ENCODE peak calls at places on chromosomes 16 and 17, in five cellular contexts. One of them, this sample, is unnamed.
A peak's percentile ranks its signal among the peaks of the same experiment; 100 is the strongest.

GRCh38 chr17:72719582-72720493 is 372.6 kb downstream of the SLC39A11 start:
- DNase-seq in A549: no peak
- DNase-seq in fibroblast of pulmonary artery: peak; percentile 51
- DNase-seq in left ventricle myocardium inferior: no peak
- DNase-seq in kidney: no peak
- DNase-seq in this sample: no peak

GRCh38 chr17:59620518-59621259 is 994 bp downstream of the CLTC start:
- DNase-seq in left ventricle myocardium inferior: peak; percentile 30
- DNase-seq in A549: peak; percentile 60
- DNase-seq in kidney: peak; percentile 62
- DNase-seq in fibroblast of pulmonary artery: peak; percentile 39
- DNase-seq in this sample: peak; percentile 23

GRCh38 chr16:8758022-8758421 is 39.4 kb downstream of the TMEM186 start:
- DNase-seq in A549: no peak
- DNase-seq in left ventricle myocardium inferior: no peak
- DNase-seq in kidney: no peak
- DNase-seq in fibroblast of pulmonary artery: no peak
- DNase-seq in this sample: no peak

GRCh38 chr17:10713336-10713735 is 15.9 kb downstream of the ADPRM start:
- DNase-seq in kidney: no peak
- DNase-seq in left ventricle myocardium inferior: no peak
- DNase-seq in fibroblast of pulmonary artery: no peak
- DNase-seq in A549: no peak
- DNase-seq in this sample: no peak

GRCh38 chr17:72004011-72004427 is 116.8 kb upstream of the SOX9 start:
- DNase-seq in A549: peak; percentile 29
- DNase-seq in left ventricle myocardium inferior: no peak
- DNase-seq in kidney: no peak
- DNase-seq in fibroblast of pulmonary artery: peak; percentile 1
- DNase-seq in this sample: peak; percentile 58

GRCh38 chr17:4858880-4859260 is 25.7 kb downstream of the MINK1 start:
- DNase-seq in left ventricle myocardium inferior: peak; percentile 63
- DNase-seq in A549: no peak
- DNase-seq in kidney: peak; percentile 88
- DNase-seq in fibroblast of pulmonary artery: peak; percentile 42
- DNase-seq in this sample: peak; percentile 35

GRCh38 chr17:64083571-64084085 is 46.3 kb downstream of the ERN1 start:
- DNase-seq in fibroblast of pulmonary artery: no peak
- DNase-seq in kidney: no peak
- DNase-seq in A549: no peak
- DNase-seq in left ventricle myocardium inferior: no peak
- DNase-seq in this sample: no peak

GRCh38 chr17:66904760-66905637 is 59.5 kb upstream of the CACNG4 start:
- DNase-seq in left ventricle myocardium inferior: peak; percentile 19
- DNase-seq in A549: peak; percentile 86
- DNase-seq in kidney: no peak
- DNase-seq in fibroblast of pulmonary artery: peak; percentile 88
- DNase-seq in this sample: peak; percentile 48

GRCh38 chr16:31086629-31086906 is 2.2 kb downstream of the PRSS53 start:
- DNase-seq in kidney: no peak
- DNase-seq in fibroblast of pulmonary artery: no peak
- DNase-seq in A549: no peak
- DNase-seq in left ventricle myocardium inferior: no peak
- DNase-seq in this sample: no peak

GRCh38 chr16:85975421-85976100 is 76.6 kb downstream of the IRF8 start:
- DNase-seq in kidney: no peak
- DNase-seq in A549: peak; percentile 7
- DNase-seq in fibroblast of pulmonary artery: no peak
- DNase-seq in left ventricle myocardium inferior: no peak
- DNase-seq in this sample: no peak

GRCh38 chr17:75064867-75065561 is 18.0 kb downstream of the KCTD2 start:
- DNase-seq in A549: no peak
- DNase-seq in kidney: peak; percentile 58
- DNase-seq in fibroblast of pulmonary artery: no peak
- DNase-seq in left ventricle myocardium inferior: no peak
- DNase-seq in this sample: no peak

GRCh38 chr17:9860851-9861250 is 35.1 kb downstream of the GLP2R start:
- DNase-seq in kidney: no peak
- DNase-seq in fibroblast of pulmonary artery: no peak
- DNase-seq in left ventricle myocardium inferior: no peak
- DNase-seq in A549: no peak
- DNase-seq in this sample: no peak

GRCh38 chr16:65094009-65094408 is 27.9 kb downstream of the CDH11 start:
- DNase-seq in A549: no peak
- DNase-seq in left ventricle myocardium inferior: no peak
- DNase-seq in fibroblast of pulmonary artery: no peak
- DNase-seq in kidney: no peak
- DNase-seq in this sample: no peak

GRCh38 chr16:13039526-13039925 is 138.1 kb downstream of the SHISA9 start:
- DNase-seq in kidney: no peak
- DNase-seq in fibroblast of pulmonary artery: no peak
- DNase-seq in A549: no peak
- DNase-seq in left ventricle myocardium inferior: no peak
- DNase-seq in this sample: no peak

GRCh38 chr16:54176376-54176901 is 110.1 kb downstream of the IRX3 start:
- DNase-seq in left ventricle myocardium inferior: no peak
- DNase-seq in kidney: no peak
- DNase-seq in fibroblast of pulmonary artery: no peak
- DNase-seq in A549: no peak
- DNase-seq in this sample: peak; percentile 9

GRCh38 chr17:16991349-16992009 is 19.6 kb upstream of the TNFRSF13B start:
- DNase-seq in left ventricle myocardium inferior: peak; percentile 85
- DNase-seq in A549: peak; percentile 75
- DNase-seq in kidney: peak; percentile 92
- DNase-seq in fibroblast of pulmonary artery: peak; percentile 70
- DNase-seq in this sample: peak; percentile 68

GRCh38 chr16:11670171-11671131 is 2.2 kb downstream of the SNN start:
- DNase-seq in kidney: peak; percentile 76
- DNase-seq in left ventricle myocardium inferior: no peak
- DNase-seq in fibroblast of pulmonary artery: no peak
- DNase-seq in A549: no peak
- DNase-seq in this sample: no peak

GRCh38 chr17:65638221-65638940 is 76.9 kb upstream of the AXIN2 start:
- DNase-seq in left ventricle myocardium inferior: no peak
- DNase-seq in kidney: no peak
- DNase-seq in A549: no peak
- DNase-seq in fibroblast of pulmonary artery: peak; percentile 46
- DNase-seq in this sample: peak; percentile 51

DNA sequence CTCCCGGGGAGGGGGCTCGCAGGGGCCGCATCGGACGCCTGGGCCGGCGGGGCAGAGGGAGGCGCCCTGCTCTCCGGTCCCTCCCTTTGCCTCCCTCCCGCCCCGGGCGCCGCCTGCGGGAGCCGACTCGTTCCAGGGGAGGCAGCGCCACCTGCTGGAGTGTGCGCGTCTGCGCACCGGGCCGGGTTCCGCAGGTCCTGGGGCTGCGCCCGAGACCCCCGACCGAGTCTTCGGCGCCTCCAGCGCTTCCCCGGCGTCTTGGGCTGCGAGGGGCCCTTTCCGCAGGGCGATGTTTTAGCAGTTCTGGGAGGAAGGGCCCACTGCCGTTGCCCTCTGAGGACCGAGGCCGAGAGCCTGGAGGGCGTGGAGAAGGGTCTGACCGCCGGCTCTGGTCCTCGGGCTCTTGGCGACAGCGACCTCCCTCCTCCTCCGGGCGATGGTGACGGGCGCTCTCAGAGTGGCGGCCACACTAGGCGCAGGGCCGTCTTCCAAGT is 106.3 kb downstream of the SEC14L1 start:
- DNase-seq in A549: peak; percentile 76
- DNase-seq in left ventricle myocardium inferior: peak; percentile 87
- DNase-seq in kidney: peak; percentile 94
- DNase-seq in fibroblast of pulmonary artery: peak; percentile 75
- DNase-seq in this sample: peak; percentile 60
- TF ChIP-seq CTCF in A549: peak; percentile 99
- TF ChIP-seq CTCF in left ventricle myocardium inferior: peak; percentile 98
- TF ChIP-seq CTCF in kidney: peak; percentile 86
- TF ChIP-seq CTCF in fibroblast of pulmonary artery: peak; percentile 57
- TF ChIP-seq CTCF in this sample: peak; percentile 62

DNA sequence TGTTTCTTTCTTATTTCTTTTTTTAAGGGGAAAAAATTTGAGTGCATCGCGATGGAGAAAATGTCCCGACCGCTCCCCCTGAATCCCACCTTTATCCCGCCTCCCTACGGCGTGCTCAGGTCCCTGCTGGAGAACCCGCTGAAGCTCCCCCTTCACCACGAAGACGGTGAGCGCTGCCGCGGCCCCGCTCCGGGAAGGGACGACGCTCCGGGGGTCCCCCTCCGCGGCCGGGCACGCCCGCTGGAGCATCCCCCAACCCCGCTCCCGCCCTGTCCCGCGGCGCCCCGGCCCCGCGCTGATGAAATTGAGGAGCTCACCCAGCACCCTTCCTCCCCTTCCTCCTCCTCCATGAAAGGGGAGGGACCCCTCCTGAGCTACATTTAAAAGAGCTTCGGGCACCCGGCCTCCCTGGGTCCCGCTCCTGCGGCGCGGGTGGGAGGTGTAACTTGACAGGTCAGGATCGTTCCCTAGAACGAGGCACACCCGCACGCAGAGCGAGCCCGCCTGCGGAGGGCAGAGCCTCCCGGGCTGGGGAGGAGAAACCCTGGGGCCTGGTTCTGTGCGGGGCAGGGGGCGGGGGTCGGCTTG is 768 bp downstream of the HLF start:
- DNase-seq in A549: no peak
- DNase-seq in fibroblast of pulmonary artery: no peak
- DNase-seq in kidney: peak; percentile 78
- DNase-seq in left ventricle myocardium inferior: no peak
- DNase-seq in this sample: no peak
- H3K4me3 ChIP-seq in A549: peak overlapping the region; percentile 58
- H3K4me3 ChIP-seq in fibroblast of pulmonary artery: peak overlapping the region; percentile 40
- H3K4me3 ChIP-seq in kidney: peak overlapping the region; percentile 13
- H3K4me3 ChIP-seq in left ventricle myocardium inferior: peak overlapping the region; percentile 73
- H3K4me3 ChIP-seq in this sample: no peak overlapping the region

DNA sequence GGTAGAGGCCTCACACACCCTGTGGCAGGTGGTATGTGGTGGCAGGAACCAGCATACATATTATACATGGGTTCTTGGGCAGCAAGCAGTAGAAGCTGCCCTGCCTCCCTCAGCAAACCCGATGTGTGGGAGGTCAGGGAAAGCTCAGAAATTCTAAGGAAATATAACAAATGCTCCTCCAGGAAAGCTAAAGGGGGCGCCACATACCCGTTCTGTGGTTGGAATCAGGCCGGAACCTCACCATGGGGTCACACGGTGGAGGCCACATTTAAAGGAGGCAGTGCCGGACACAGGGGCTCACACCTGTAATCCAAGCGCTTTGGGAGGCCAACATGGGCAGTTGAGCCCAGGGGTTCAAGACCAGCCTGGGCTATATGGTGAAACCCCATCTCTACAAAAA is 12.4 kb upstream of the KATNB1 start:
- DNase-seq in left ventricle myocardium inferior: no peak
- DNase-seq in kidney: no peak
- DNase-seq in A549: peak; percentile 63
- DNase-seq in fibroblast of pulmonary artery: peak; percentile 25
- DNase-seq in this sample: no peak
- TF ChIP-seq CTCF in left ventricle myocardium inferior: no peak
- TF ChIP-seq CTCF in kidney: peak; percentile 23
- TF ChIP-seq CTCF in A549: peak; percentile 40
- TF ChIP-seq CTCF in fibroblast of pulmonary artery: peak; percentile 33
- TF ChIP-seq CTCF in this sample: peak; percentile 2

GRCh38 chr16:1335211-1335971 is 1.9 kb downstream of the BAIAP3 start:
- DNase-seq in A549: no peak
- DNase-seq in fibroblast of pulmonary artery: no peak
- DNase-seq in left ventricle myocardium inferior: no peak
- DNase-seq in kidney: no peak
- DNase-seq in this sample: no peak
- H3K4me3 ChIP-seq in A549: no peak overlapping the region
- H3K4me3 ChIP-seq in fibroblast of pulmonary artery: no peak overlapping the region
- H3K4me3 ChIP-seq in left ventricle myocardium inferior: no peak overlapping the region
- H3K4me3 ChIP-seq in kidney: no peak overlapping the region
- H3K4me3 ChIP-seq in this sample: no peak overlapping the region

GRCh38 chr16:28975158-28975603 is 603 bp downstream of the SPNS1 start:
- DNase-seq in left ventricle myocardium inferior: no peak
- DNase-seq in A549: no peak
- DNase-seq in kidney: no peak
- DNase-seq in fibroblast of pulmonary artery: no peak
- DNase-seq in this sample: no peak

GRCh38 chr16:28974007-28974436 is 556 bp upstream of the SPNS1 start:
- DNase-seq in kidney: no peak
- DNase-seq in A549: peak; percentile 73
- DNase-seq in left ventricle myocardium inferior: peak; percentile 40
- DNase-seq in fibroblast of pulmonary artery: peak; percentile 74
- DNase-seq in this sample: peak; percentile 61

GRCh38 chr16:28977703-28978641 is 3.4 kb downstream of the SPNS1 start:
- DNase-seq in A549: no peak
- DNase-seq in fibroblast of pulmonary artery: no peak
- DNase-seq in left ventricle myocardium inferior: no peak
- DNase-seq in kidney: no peak
- DNase-seq in this sample: no peak

GRCh38 chr16:28974437-28975157 is at the start of gene SPNS1:
- DNase-seq in A549: peak; percentile 98
- DNase-seq in left ventricle myocardium inferior: peak; percentile 98
- DNase-seq in fibroblast of pulmonary artery: peak; percentile 98
- DNase-seq in kidney: peak; percentile 99
- DNase-seq in this sample: peak; percentile 96
- TF ChIP-seq CTCF in A549: no peak
- TF ChIP-seq CTCF in left ventricle myocardium inferior: no peak
- TF ChIP-seq CTCF in fibroblast of pulmonary artery: no peak
- TF ChIP-seq CTCF in kidney: peak; percentile 8
- TF ChIP-seq CTCF in this sample: no peak

DNA sequence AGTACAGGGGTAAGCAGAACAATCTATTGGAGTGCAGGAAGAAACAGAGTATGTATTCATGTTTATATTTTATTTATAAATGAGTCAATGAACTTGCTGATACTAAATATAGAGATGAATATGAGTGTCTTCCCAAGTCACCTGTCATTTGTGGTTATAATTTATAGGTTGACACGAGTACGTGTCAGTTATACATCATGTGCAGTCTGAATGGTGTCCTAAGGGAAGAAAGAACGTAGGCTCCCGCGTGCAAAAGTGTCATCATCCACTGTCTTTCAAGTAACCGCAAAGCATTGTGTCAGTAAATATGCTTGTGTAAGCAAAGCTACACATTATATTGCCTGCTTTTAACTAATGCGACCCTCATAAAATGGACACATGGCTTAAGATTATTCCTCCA is 786.1 kb downstream of the KCNJ2 start:
- DNase-seq in kidney: no peak
- DNase-seq in left ventricle myocardium inferior: no peak
- DNase-seq in A549: no peak
- DNase-seq in fibroblast of pulmonary artery: no peak
- DNase-seq in this sample: no peak
- H3K4me3 ChIP-seq in kidney: no peak overlapping the region
- H3K4me3 ChIP-seq in left ventricle myocardium inferior: no peak overlapping the region
- H3K4me3 ChIP-seq in A549: no peak overlapping the region
- H3K4me3 ChIP-seq in fibroblast of pulmonary artery: no peak overlapping the region
- H3K4me3 ChIP-seq in this sample: no peak overlapping the region